ENCODE peak calls at places on chromosomes 3 and 15, in six cellular contexts. One of them, this sample, is unnamed. For H3K4me1, the result is how much of the 10 kb centered on the place peaks cover.

GRCh38 chr15:35186346-35186745 is 101.3 kb upstream of the NANOGP8 start:
- DNase-seq in neural progenitor cell: no peak
- DNase-seq in PC-3: no peak
- DNase-seq in SK-N-SH: no peak
- DNase-seq in GM23338: peak
- DNase-seq in HCT116: no peak
- DNase-seq in this sample: no peak

GRCh38 chr15:51796777-51797474 is 32.5 kb upstream of the TMOD3 start:
- DNase-seq in HCT116: no peak
- DNase-seq in PC-3: peak
- DNase-seq in neural progenitor cell: no peak
- DNase-seq in SK-N-SH: no peak
- DNase-seq in GM23338: peak
- DNase-seq in this sample: no peak

GRCh38 chr3:87196879-87197278 is 30.2 kb upstream of the CHMP2B start:
- DNase-seq in GM23338: no peak
- DNase-seq in SK-N-SH: no peak
- DNase-seq in PC-3: peak
- DNase-seq in HCT116: no peak
- DNase-seq in neural progenitor cell: no peak
- DNase-seq in this sample: no peak

GRCh38 chr3:192130534-192131132 is 596.7 kb downstream of the FGF12 start:
- DNase-seq in neural progenitor cell: peak
- DNase-seq in SK-N-SH: peak
- DNase-seq in HCT116: peak
- DNase-seq in PC-3: peak
- DNase-seq in GM23338: peak
- DNase-seq in this sample: peak

GRCh38 chr15:63481105-63481810 is 23.1 kb upstream of the USP3 start:
- DNase-seq in GM23338: no peak
- DNase-seq in HCT116: no peak
- DNase-seq in PC-3: peak
- DNase-seq in SK-N-SH: no peak
- DNase-seq in neural progenitor cell: no peak
- DNase-seq in this sample: no peak

GRCh38 chr3:141124715-141125114 is 73.6 kb downstream of the SPSB4 start:
- DNase-seq in neural progenitor cell: no peak
- DNase-seq in PC-3: no peak
- DNase-seq in GM23338: no peak
- DNase-seq in SK-N-SH: no peak
- DNase-seq in HCT116: no peak
- DNase-seq in this sample: no peak

GRCh38 chr3:183991403-183991802 is 26.3 kb downstream of the ABCC5 start:
- DNase-seq in HCT116: no peak
- DNase-seq in neural progenitor cell: no peak
- DNase-seq in SK-N-SH: no peak
- DNase-seq in GM23338: no peak
- DNase-seq in PC-3: no peak
- DNase-seq in this sample: no peak

GRCh38 chr3:15327941-15328340 is 4.4 kb downstream of the SH3BP5 start:
- DNase-seq in GM23338: no peak
- DNase-seq in HCT116: no peak
- DNase-seq in SK-N-SH: no peak
- DNase-seq in PC-3: peak
- DNase-seq in neural progenitor cell: no peak
- DNase-seq in this sample: peak

GRCh38 chr15:66780172-66780972 is 78.3 kb downstream of the SMAD6 start:
- DNase-seq in GM23338: no peak
- DNase-seq in SK-N-SH: no peak
- DNase-seq in neural progenitor cell: no peak
- DNase-seq in HCT116: no peak
- DNase-seq in PC-3: peak
- DNase-seq in this sample: peak

GRCh38 chr3:197000211-197000610 is 29.4 kb downstream of the MELTF start:
- DNase-seq in neural progenitor cell: no peak
- DNase-seq in PC-3: no peak
- DNase-seq in HCT116: no peak
- DNase-seq in GM23338: no peak
- DNase-seq in SK-N-SH: no peak
- DNase-seq in this sample: peak

GRCh38 chr3:185342458-185343169 is 20.3 kb upstream of the MAP3K13 start:
- DNase-seq in PC-3: peak
- DNase-seq in HCT116: no peak
- DNase-seq in SK-N-SH: no peak
- DNase-seq in GM23338: no peak
- DNase-seq in neural progenitor cell: no peak
- DNase-seq in this sample: no peak

GRCh38 chr3:82133070-82133606 is 371.7 kb upstream of the GBE1 start:
- DNase-seq in SK-N-SH: peak
- DNase-seq in PC-3: peak
- DNase-seq in GM23338: peak
- DNase-seq in HCT116: peak
- DNase-seq in neural progenitor cell: peak
- DNase-seq in this sample: peak

GRCh38 chr3:31980530-31981205 is 394 bp downstream of the OSBPL10 start:
- DNase-seq in SK-N-SH: peak
- DNase-seq in neural progenitor cell: peak
- DNase-seq in HCT116: peak
- DNase-seq in GM23338: peak
- DNase-seq in PC-3: peak
- DNase-seq in this sample: peak

GRCh38 chr3:88433572-88433971 is 283.8 kb downstream of the C3orf38 start:
- DNase-seq in neural progenitor cell: no peak
- DNase-seq in HCT116: no peak
- DNase-seq in GM23338: no peak
- DNase-seq in PC-3: no peak
- DNase-seq in SK-N-SH: no peak
- DNase-seq in this sample: peak

GRCh38 chr3:51961011-51961410 is 5.8 kb downstream of the GPR62 start:
- DNase-seq in SK-N-SH: no peak
- DNase-seq in GM23338: no peak
- DNase-seq in PC-3: no peak
- DNase-seq in HCT116: no peak
- DNase-seq in neural progenitor cell: no peak
- DNase-seq in this sample: no peak

GRCh38 chr3:11089931-11090330 is 64.4 kb upstream of the HRH1 start:
- DNase-seq in neural progenitor cell: no peak
- DNase-seq in PC-3: no peak
- DNase-seq in HCT116: no peak
- DNase-seq in GM23338: no peak
- DNase-seq in SK-N-SH: no peak
- DNase-seq in this sample: no peak

GRCh38 chr3:150124142-150124541 is 153.4 kb upstream of the PFN2 start:
- DNase-seq in PC-3: no peak
- DNase-seq in HCT116: no peak
- DNase-seq in neural progenitor cell: no peak
- DNase-seq in GM23338: no peak
- DNase-seq in SK-N-SH: no peak
- DNase-seq in this sample: no peak

GRCh38 chr3:177740270-177740669 is 543.0 kb upstream of the TBL1XR1 start:
- DNase-seq in SK-N-SH: no peak
- DNase-seq in HCT116: no peak
- DNase-seq in GM23338: peak
- DNase-seq in PC-3: no peak
- DNase-seq in neural progenitor cell: no peak
- DNase-seq in this sample: no peak
- H3K27ac ChIP-seq in SK-N-SH: no peak
- H3K27ac ChIP-seq in HCT116: no peak
- H3K27ac ChIP-seq in GM23338: no peak
- H3K27ac ChIP-seq in PC-3: no peak
- H3K27ac ChIP-seq in neural progenitor cell: no peak
- H3K27ac ChIP-seq in this sample: no peak

DNA sequence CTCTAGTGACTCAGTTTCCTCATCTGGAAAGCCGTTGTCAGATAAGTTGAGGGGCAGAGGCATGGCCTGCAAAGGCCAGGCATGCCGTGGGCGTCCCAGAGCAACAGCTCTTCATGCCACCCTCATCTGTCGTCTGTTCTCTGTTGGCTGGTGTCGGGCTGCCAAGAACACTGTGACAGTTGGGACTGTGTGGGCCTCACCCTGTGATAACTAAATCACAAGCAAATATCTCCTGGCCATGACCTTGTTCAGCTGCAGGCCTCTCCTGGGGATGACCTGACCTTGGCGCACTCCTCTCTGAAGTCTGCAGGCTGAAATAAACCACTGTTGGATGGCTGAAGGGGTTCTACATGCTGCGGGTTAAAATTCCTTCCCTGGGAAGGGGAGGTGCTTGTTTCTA is 145.9 kb downstream of the SHQ1 start:
- DNase-seq in PC-3: no peak
- DNase-seq in GM23338: no peak
- DNase-seq in HCT116: no peak
- DNase-seq in neural progenitor cell: no peak
- DNase-seq in SK-N-SH: no peak
- DNase-seq in this sample: no peak
- TF ChIP-seq EZH2phosphoT487 in PC-3: no peak
- TF ChIP-seq EZH2phosphoT487 in GM23338: no peak
- TF ChIP-seq EZH2phosphoT487 in HCT116: no peak
- TF ChIP-seq EZH2phosphoT487 in neural progenitor cell: no peak
- TF ChIP-seq EZH2phosphoT487 in SK-N-SH: no peak
- TF ChIP-seq EZH2phosphoT487 in this sample: no peak

GRCh38 chr15:44728576-44729393 is 7.5 kb upstream of the TRIM69 start:
- DNase-seq in neural progenitor cell: peak
- DNase-seq in PC-3: peak
- DNase-seq in SK-N-SH: peak
- DNase-seq in HCT116: peak
- DNase-seq in GM23338: peak
- DNase-seq in this sample: peak
- H3K4me1 ChIP-seq in neural progenitor cell: under half
- H3K4me1 ChIP-seq in PC-3: under half
- H3K4me1 ChIP-seq in SK-N-SH: under half
- H3K4me1 ChIP-seq in HCT116: under half
- H3K4me1 ChIP-seq in GM23338: under half
- H3K4me1 ChIP-seq in this sample: half or more

GRCh38 chr15:85620321-85621044 is 174.2 kb downstream of the KLHL25 start:
- DNase-seq in HCT116: no peak
- DNase-seq in GM23338: no peak
- DNase-seq in SK-N-SH: no peak
- DNase-seq in neural progenitor cell: no peak
- DNase-seq in PC-3: no peak
- DNase-seq in this sample: no peak
- H3K27ac ChIP-seq in HCT116: no peak
- H3K27ac ChIP-seq in GM23338: peak
- H3K27ac ChIP-seq in SK-N-SH: peak
- H3K27ac ChIP-seq in neural progenitor cell: peak
- H3K27ac ChIP-seq in PC-3: no peak
- H3K27ac ChIP-seq in this sample: no peak

GRCh38 chr15:41648097-41648496 is 12.1 kb upstream of the MGA start:
- DNase-seq in SK-N-SH: no peak
- DNase-seq in HCT116: no peak
- DNase-seq in neural progenitor cell: no peak
- DNase-seq in GM23338: no peak
- DNase-seq in PC-3: no peak
- DNase-seq in this sample: no peak
- TF ChIP-seq EZH2phosphoT487 in SK-N-SH: no peak
- TF ChIP-seq EZH2phosphoT487 in HCT116: no peak
- TF ChIP-seq EZH2phosphoT487 in neural progenitor cell: no peak
- TF ChIP-seq EZH2phosphoT487 in GM23338: no peak
- TF ChIP-seq EZH2phosphoT487 in PC-3: no peak
- TF ChIP-seq EZH2phosphoT487 in this sample: no peak

This sample was measured in OCI-LY7.